ENCODE peak calls at places on chromosomes 3 and 15, in five cellular contexts. One of them, this sample, is unnamed.

GRCh38 chr3:115931581-115931980 is 308.3 kb downstream of the GAP43 start:
- DNase-seq in fibroblast of the aortic adventitia: no peak
- DNase-seq in right atrium auricular region: no peak
- DNase-seq in PC-3: peak
- DNase-seq in heart right ventricle: no peak
- DNase-seq in this sample: no peak

GRCh38 chr3:143464850-143465249 is 345.3 kb downstream of the CHST2 start:
- DNase-seq in PC-3: no peak
- DNase-seq in fibroblast of the aortic adventitia: peak
- DNase-seq in heart right ventricle: no peak
- DNase-seq in right atrium auricular region: no peak
- DNase-seq in this sample: no peak

GRCh38 chr3:157160652-157161480 is 919 bp upstream of the CCNL1 start:
- DNase-seq in fibroblast of the aortic adventitia: peak
- DNase-seq in PC-3: peak
- DNase-seq in right atrium auricular region: peak
- DNase-seq in heart right ventricle: peak
- DNase-seq in this sample: peak

GRCh38 chr3:183539821-183540220 is 15.7 kb downstream of the KLHL6 start:
- DNase-seq in fibroblast of the aortic adventitia: no peak
- DNase-seq in PC-3: no peak
- DNase-seq in heart right ventricle: no peak
- DNase-seq in right atrium auricular region: no peak
- DNase-seq in this sample: peak

GRCh38 chr15:48175126-48175525 is 3.0 kb downstream of the MYEF2 start:
- DNase-seq in heart right ventricle: no peak
- DNase-seq in right atrium auricular region: no peak
- DNase-seq in PC-3: no peak
- DNase-seq in fibroblast of the aortic adventitia: no peak
- DNase-seq in this sample: no peak

GRCh38 chr3:74287557-74287956 is 326.9 kb downstream of the CNTN3 start:
- DNase-seq in right atrium auricular region: no peak
- DNase-seq in fibroblast of the aortic adventitia: no peak
- DNase-seq in heart right ventricle: no peak
- DNase-seq in PC-3: no peak
- DNase-seq in this sample: peak

GRCh38 chr15:92869263-92869940 is 30.7 kb upstream of the CHD2 start:
- DNase-seq in PC-3: peak
- DNase-seq in right atrium auricular region: no peak
- DNase-seq in heart right ventricle: no peak
- DNase-seq in fibroblast of the aortic adventitia: peak
- DNase-seq in this sample: peak

GRCh38 chr15:29734917-29735572 is 87.2 kb downstream of the TJP1 start:
- DNase-seq in heart right ventricle: no peak
- DNase-seq in PC-3: peak
- DNase-seq in fibroblast of the aortic adventitia: peak
- DNase-seq in right atrium auricular region: no peak
- DNase-seq in this sample: no peak

GRCh38 chr3:196813903-196814302 is 53.8 kb upstream of the SENP5 start:
- DNase-seq in PC-3: peak
- DNase-seq in right atrium auricular region: no peak
- DNase-seq in heart right ventricle: no peak
- DNase-seq in fibroblast of the aortic adventitia: peak
- DNase-seq in this sample: no peak

GRCh38 chr15:34182942-34183341 is 27.0 kb downstream of the KATNBL1 start:
- DNase-seq in heart right ventricle: no peak
- DNase-seq in fibroblast of the aortic adventitia: peak
- DNase-seq in PC-3: peak
- DNase-seq in right atrium auricular region: no peak
- DNase-seq in this sample: no peak

GRCh38 chr3:23865595-23866396 is 51.0 kb downstream of the NKIRAS1 start:
- DNase-seq in fibroblast of the aortic adventitia: no peak
- DNase-seq in PC-3: peak
- DNase-seq in heart right ventricle: peak
- DNase-seq in right atrium auricular region: no peak
- DNase-seq in this sample: no peak

GRCh38 chr3:136197159-136197715 is 1.1 kb upstream of the MSL2 start:
- DNase-seq in heart right ventricle: no peak
- DNase-seq in right atrium auricular region: no peak
- DNase-seq in PC-3: no peak
- DNase-seq in fibroblast of the aortic adventitia: no peak
- DNase-seq in this sample: no peak

GRCh38 chr3:71916747-71917369 is 131.9 kb upstream of the PROK2 start:
- DNase-seq in heart right ventricle: no peak
- DNase-seq in right atrium auricular region: no peak
- DNase-seq in PC-3: no peak
- DNase-seq in fibroblast of the aortic adventitia: peak
- DNase-seq in this sample: peak

GRCh38 chr3:3200632-3201212 is 21.2 kb upstream of the CRBN start:
- DNase-seq in fibroblast of the aortic adventitia: peak
- DNase-seq in PC-3: peak
- DNase-seq in heart right ventricle: peak
- DNase-seq in right atrium auricular region: no peak
- DNase-seq in this sample: peak

GRCh38 chr15:40006646-40007045 is 32.3 kb downstream of the SRP14 start:
- DNase-seq in heart right ventricle: no peak
- DNase-seq in fibroblast of the aortic adventitia: no peak
- DNase-seq in right atrium auricular region: no peak
- DNase-seq in PC-3: no peak
- DNase-seq in this sample: peak

GRCh38 chr15:58864602-58865419 is 68.7 kb downstream of the SLTM start:
- DNase-seq in right atrium auricular region: no peak
- DNase-seq in fibroblast of the aortic adventitia: peak
- DNase-seq in PC-3: no peak
- DNase-seq in heart right ventricle: peak
- DNase-seq in this sample: peak

GRCh38 chr15:74383695-74384565 is 16.5 kb upstream of the CYP11A1 start:
- DNase-seq in heart right ventricle: no peak
- DNase-seq in right atrium auricular region: no peak
- DNase-seq in PC-3: peak
- DNase-seq in fibroblast of the aortic adventitia: peak
- DNase-seq in this sample: no peak

GRCh38 chr3:24499991-24500390 is 5.3 kb upstream of the THRB start:
- DNase-seq in PC-3: peak
- DNase-seq in right atrium auricular region: no peak
- DNase-seq in fibroblast of the aortic adventitia: no peak
- DNase-seq in heart right ventricle: no peak
- DNase-seq in this sample: no peak

GRCh38 chr15:28888302-28888894 is 2.6 kb downstream of the APBA2 start:
- DNase-seq in right atrium auricular region: no peak
- DNase-seq in fibroblast of the aortic adventitia: no peak
- DNase-seq in PC-3: no peak
- DNase-seq in heart right ventricle: no peak
- DNase-seq in this sample: no peak

GRCh38 chr15:85755471-85755870 is 39.3 kb downstream of the KLHL25 start:
- DNase-seq in PC-3: no peak
- DNase-seq in fibroblast of the aortic adventitia: no peak
- DNase-seq in right atrium auricular region: no peak
- DNase-seq in heart right ventricle: no peak
- DNase-seq in this sample: no peak

GRCh38 chr3:4750306-4751056 is 228.8 kb upstream of the BHLHE40 start:
- DNase-seq in fibroblast of the aortic adventitia: no peak
- DNase-seq in heart right ventricle: peak
- DNase-seq in PC-3: no peak
- DNase-seq in right atrium auricular region: no peak
- DNase-seq in this sample: peak

GRCh38 chr15:71932689-71933088 is 122.3 kb downstream of the NR2E3 start:
- DNase-seq in heart right ventricle: no peak
- DNase-seq in PC-3: no peak
- DNase-seq in fibroblast of the aortic adventitia: no peak
- DNase-seq in right atrium auricular region: no peak
- DNase-seq in this sample: no peak

GRCh38 chr15:70493787-70494514 is 269.4 kb downstream of the UACA start:
- DNase-seq in fibroblast of the aortic adventitia: no peak
- DNase-seq in right atrium auricular region: no peak
- DNase-seq in PC-3: no peak
- DNase-seq in heart right ventricle: no peak
- DNase-seq in this sample: no peak

GRCh38 chr3:79960594-79960993 is 192.8 kb upstream of the ROBO1 start:
- DNase-seq in heart right ventricle: no peak
- DNase-seq in fibroblast of the aortic adventitia: no peak
- DNase-seq in right atrium auricular region: no peak
- DNase-seq in PC-3: peak
- DNase-seq in this sample: no peak

GRCh38 chr3:31724681-31725080 is 192.0 kb downstream of the STT3B start:
- DNase-seq in right atrium auricular region: no peak
- DNase-seq in PC-3: peak
- DNase-seq in fibroblast of the aortic adventitia: peak
- DNase-seq in heart right ventricle: no peak
- DNase-seq in this sample: peak

GRCh38 chr3:184562875-184563568 is 1.4 kb downstream of the EPHB3 start:
- DNase-seq in heart right ventricle: no peak
- DNase-seq in right atrium auricular region: no peak
- DNase-seq in fibroblast of the aortic adventitia: peak
- DNase-seq in PC-3: peak
- DNase-seq in this sample: peak

GRCh38 chr15:101543026-101543390 is 53.5 kb upstream of the PCSK6 start:
- DNase-seq in right atrium auricular region: no peak
- DNase-seq in fibroblast of the aortic adventitia: no peak
- DNase-seq in PC-3: no peak
- DNase-seq in heart right ventricle: no peak
- DNase-seq in this sample: no peak

GRCh38 chr3:51935886-51936755 is 5.6 kb downstream of the RRP9 start:
- DNase-seq in PC-3: no peak
- DNase-seq in right atrium auricular region: peak
- DNase-seq in heart right ventricle: no peak
- DNase-seq in fibroblast of the aortic adventitia: no peak
- DNase-seq in this sample: no peak
- TF ChIP-seq CTCF in PC-3: no peak
- TF ChIP-seq CTCF in right atrium auricular region: no peak
- TF ChIP-seq CTCF in heart right ventricle: no peak
- TF ChIP-seq CTCF in fibroblast of the aortic adventitia: no peak
- TF ChIP-seq CTCF in this sample: no peak

DNA sequence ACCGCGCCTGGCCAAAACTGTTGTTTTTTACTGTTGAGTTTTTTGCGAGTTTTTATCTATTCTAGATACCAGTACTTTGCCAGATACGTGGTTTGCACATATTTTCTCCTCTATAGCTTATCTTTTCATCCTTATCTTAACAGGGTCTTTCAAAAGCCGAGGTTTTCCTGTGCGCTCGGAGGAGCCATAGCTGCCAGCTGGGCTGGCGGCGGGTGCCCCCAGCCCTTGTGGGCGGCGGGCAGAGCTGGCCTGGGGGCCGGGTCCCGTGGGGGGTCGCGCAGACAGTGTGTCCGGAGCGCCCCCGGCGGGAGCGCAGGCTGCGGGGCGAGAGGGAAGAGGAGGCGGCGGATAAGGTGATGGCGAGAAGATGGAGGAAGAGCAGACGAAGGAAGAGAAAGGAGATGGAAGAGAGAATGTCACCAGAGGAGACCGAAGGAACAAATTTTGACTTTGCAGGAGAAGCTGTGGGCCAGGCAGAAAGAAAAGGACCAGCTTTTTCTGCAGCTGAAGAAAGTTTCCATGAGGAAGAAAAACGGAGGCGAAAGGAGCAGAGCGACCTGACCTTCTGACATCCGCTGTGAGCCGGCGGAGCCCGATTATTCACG is 11.0 kb upstream of the EIF4A2 start:
- DNase-seq in right atrium auricular region: no peak
- DNase-seq in fibroblast of the aortic adventitia: peak
- DNase-seq in heart right ventricle: no peak
- DNase-seq in PC-3: no peak
- DNase-seq in this sample: no peak
- H3K4me3 ChIP-seq in right atrium auricular region: peak
- H3K4me3 ChIP-seq in fibroblast of the aortic adventitia: peak
- H3K4me3 ChIP-seq in heart right ventricle: peak
- H3K4me3 ChIP-seq in PC-3: no peak
- H3K4me3 ChIP-seq in this sample: peak

GRCh38 chr3:123025642-123026521 is 1.7 kb downstream of the SEMA5B start:
- DNase-seq in heart right ventricle: peak
- DNase-seq in fibroblast of the aortic adventitia: no peak
- DNase-seq in PC-3: no peak
- DNase-seq in right atrium auricular region: no peak
- DNase-seq in this sample: no peak

GRCh38 chr3:123031051-123031450 is 3.5 kb upstream of the SEMA5B start:
- DNase-seq in PC-3: no peak
- DNase-seq in right atrium auricular region: no peak
- DNase-seq in fibroblast of the aortic adventitia: no peak
- DNase-seq in heart right ventricle: no peak
- DNase-seq in this sample: no peak

GRCh38 chr3:123026551-123027291 is 842 bp downstream of the SEMA5B start:
- DNase-seq in heart right ventricle: peak
- DNase-seq in PC-3: no peak
- DNase-seq in fibroblast of the aortic adventitia: no peak
- DNase-seq in right atrium auricular region: no peak
- DNase-seq in this sample: no peak

GRCh38 chr3:123028233-123028828 is 768 bp upstream of the SEMA5B start:
- DNase-seq in right atrium auricular region: no peak
- DNase-seq in PC-3: peak
- DNase-seq in fibroblast of the aortic adventitia: peak
- DNase-seq in heart right ventricle: peak
- DNase-seq in this sample: peak

GRCh38 chr3:123027292-123028232 is at the start of gene SEMA5B:
- DNase-seq in heart right ventricle: peak
- DNase-seq in fibroblast of the aortic adventitia: no peak
- DNase-seq in PC-3: peak
- DNase-seq in right atrium auricular region: no peak
- DNase-seq in this sample: no peak
- TF ChIP-seq CTCF in heart right ventricle: no peak
- TF ChIP-seq CTCF in fibroblast of the aortic adventitia: peak
- TF ChIP-seq CTCF in PC-3: peak
- TF ChIP-seq CTCF in right atrium auricular region: peak
- TF ChIP-seq CTCF in this sample: no peak

GRCh38 chr15:55221090-55222011 is 24.6 kb upstream of the RSL24D1 start:
- DNase-seq in right atrium auricular region: peak
- DNase-seq in heart right ventricle: no peak
- DNase-seq in PC-3: peak
- DNase-seq in fibroblast of the aortic adventitia: peak
- DNase-seq in this sample: peak
- H3K4me3 ChIP-seq in right atrium auricular region: no peak
- H3K4me3 ChIP-seq in heart right ventricle: no peak
- H3K4me3 ChIP-seq in PC-3: no peak
- H3K4me3 ChIP-seq in fibroblast of the aortic adventitia: no peak
- H3K4me3 ChIP-seq in this sample: no peak

GRCh38 chr3:58217209-58217811 is 6.5 kb upstream of the DNASE1L3 start:
- DNase-seq in fibroblast of the aortic adventitia: peak
- DNase-seq in heart right ventricle: peak
- DNase-seq in PC-3: peak
- DNase-seq in right atrium auricular region: peak
- DNase-seq in this sample: peak
- TF ChIP-seq CTCF in fibroblast of the aortic adventitia: peak
- TF ChIP-seq CTCF in heart right ventricle: peak
- TF ChIP-seq CTCF in PC-3: peak
- TF ChIP-seq CTCF in right atrium auricular region: peak
- TF ChIP-seq CTCF in this sample: peak

GRCh38 chr15:78070049-78070698 is 7.3 kb downstream of the TBC1D2B start:
- DNase-seq in heart right ventricle: no peak
- DNase-seq in PC-3: peak
- DNase-seq in fibroblast of the aortic adventitia: no peak
- DNase-seq in right atrium auricular region: no peak
- DNase-seq in this sample: no peak
- H3K4me3 ChIP-seq in heart right ventricle: no peak
- H3K4me3 ChIP-seq in PC-3: no peak
- H3K4me3 ChIP-seq in fibroblast of the aortic adventitia: no peak
- H3K4me3 ChIP-seq in right atrium auricular region: no peak
- H3K4me3 ChIP-seq in this sample: no peak

GRCh38 chr3:134312873-134313838 is 61.1 kb downstream of the AMOTL2 start:
- DNase-seq in right atrium auricular region: peak
- DNase-seq in fibroblast of the aortic adventitia: peak
- DNase-seq in heart right ventricle: peak
- DNase-seq in PC-3: peak
- DNase-seq in this sample: peak
- TF ChIP-seq CTCF in right atrium auricular region: peak
- TF ChIP-seq CTCF in fibroblast of the aortic adventitia: peak
- TF ChIP-seq CTCF in heart right ventricle: peak
- TF ChIP-seq CTCF in PC-3: peak
- TF ChIP-seq CTCF in this sample: peak

GRCh38 chr3:39220551-39221530 is 28.4 kb upstream of the XIRP1 start:
- DNase-seq in fibroblast of the aortic adventitia: no peak
- DNase-seq in right atrium auricular region: no peak
- DNase-seq in PC-3: no peak
- DNase-seq in heart right ventricle: no peak
- DNase-seq in this sample: no peak
- H3K4me3 ChIP-seq in fibroblast of the aortic adventitia: no peak
- H3K4me3 ChIP-seq in right atrium auricular region: no peak
- H3K4me3 ChIP-seq in PC-3: no peak
- H3K4me3 ChIP-seq in heart right ventricle: no peak
- H3K4me3 ChIP-seq in this sample: no peak